ENCODE peak calls at places on chromosomes 6 and 20, in seven cellular contexts. Q is mesenchymal stem cell, S is mesendoderm, I is neuronal stem cell, J is H9, V is H1, Y is IMR-90. X is an unnamed sample.

GRCh38 chr6:44932651-44933091 is 395.5 kb upstream of the RUNX2 start:
- DNase-seq in Q (no peak), S (no peak), I (no peak), J (no peak), V (no peak), Y (no peak), X (no peak)

GRCh38 chr6:127923135-127923534 is 22.3 kb upstream of the THEMIS start:
- DNase-seq in Q (no peak), S (no peak), I (no peak), J (no peak), V (no peak), Y (no peak), X (no peak)

GRCh38 chr6:39496951-39497350 is 174.4 kb upstream of the KCNK16 start:
- DNase-seq in Q (peak; percentile 85), S (no peak), I (no peak), J (no peak), V (no peak), Y (no peak), X (no peak)

GRCh38 chr6:12150812-12151432 is 138.8 kb downstream of the HIVEP1 start:
- DNase-seq in Q (peak; percentile 21), S (peak; percentile 66), I (no peak), J (peak; percentile 63), V (no peak), Y (no peak), X (no peak)

GRCh38 chr20:45343867-45344721 is 4.1 kb downstream of the SDC4 start:
- DNase-seq in Q (peak; percentile 93), S (peak; percentile 87), I (no peak), J (peak; percentile 51), V (no peak), Y (peak; percentile 93), X (peak; percentile 92)

GRCh38 chr6:35911871-35912653 is 8.8 kb downstream of the SRPK1 start:
- DNase-seq in Q (no peak), S (no peak), I (no peak), J (no peak), V (no peak), Y (peak; percentile 79), X (no peak)

GRCh38 chr6:155709262-155709661 is 253.6 kb upstream of the NOX3 start:
- DNase-seq in Q (no peak), S (no peak), I (no peak), J (no peak), V (no peak), Y (no peak), X (no peak)

GRCh38 chr6:166743415-166743814 is 116.4 kb upstream of the RPS6KA2 start:
- DNase-seq in Q (no peak), S (no peak), I (no peak), J (no peak), V (no peak), Y (no peak), X (no peak)

GRCh38 chr6:6699741-6700367 is 111.3 kb downstream of the LY86 start:
- DNase-seq in Q (peak; percentile 87), S (peak; percentile 62), I (no peak), J (peak; percentile 52), V (no peak), Y (peak; percentile 91), X (peak; percentile 87)

GRCh38 chr6:43578748-43579147 is 2.8 kb downstream of the POLH start:
- DNase-seq in Q (peak; percentile 14), S (no peak), I (no peak), J (no peak), V (no peak), Y (peak; percentile 4), X (no peak)

GRCh38 chr20:63087236-63087871 is 80.6 kb upstream of the BHLHE23 start:
- DNase-seq in Q (no peak), S (no peak), I (no peak), J (peak; percentile 18), V (no peak), Y (no peak), X (no peak)

GRCh38 chr6:145963216-145964068 is 716 bp downstream of the SHPRH start:
- DNase-seq in Q (peak; percentile 75), S (peak; percentile 80), I (peak; percentile 1), J (no peak), V (peak; percentile 2), Y (peak; percentile 43), X (peak; percentile 25)

GRCh38 chr20:57627972-57628650 is 7.9 kb upstream of the ZBP1 start:
- DNase-seq in Q (no peak), S (no peak), I (no peak), J (no peak), V (no peak), Y (peak; percentile 41), X (no peak)

GRCh38 chr6:114040871-114041270 is 69.9 kb upstream of the HDAC2 start:
- DNase-seq in Q (peak; percentile 4), S (no peak), I (no peak), J (no peak), V (no peak), Y (no peak), X (no peak)

GRCh38 chr20:25212242-25212641 is 16.7 kb downstream of the ENTPD6 start:
- DNase-seq in Q (no peak), S (no peak), I (no peak), J (no peak), V (no peak), Y (no peak), X (no peak)

GRCh38 chr20:44773070-44773829 is 27.6 kb downstream of the KCNK15 start:
- DNase-seq in Q (no peak), S (no peak), I (no peak), J (no peak), V (no peak), Y (no peak), X (no peak)

GRCh38 chr6:155534678-155535077 is 79.0 kb upstream of the NOX3 start:
- DNase-seq in Q (no peak), S (no peak), I (no peak), J (no peak), V (no peak), Y (no peak), X (no peak)

GRCh38 chr6:128558924-128559323 is 38.5 kb upstream of the PTPRK start:
- DNase-seq in Q (no peak), S (peak; percentile 30), I (no peak), J (no peak), V (no peak), Y (no peak), X (no peak)

GRCh38 chr6:35049346-35049745 is 91.8 kb downstream of the TCP11 start:
- DNase-seq in Q (no peak), S (no peak), I (no peak), J (no peak), V (no peak), Y (no peak), X (no peak)

GRCh38 chr6:43768983-43769525 is 957 bp upstream of the VEGFA start:
- DNase-seq in Q (no peak), S (no peak), I (no peak), J (no peak), V (no peak), Y (peak; percentile 91), X (no peak)

GRCh38 chr6:117463762-117464665 is 18.5 kb upstream of the DCBLD1 start:
- DNase-seq in Q (peak; percentile 76), S (no peak), I (no peak), J (no peak), V (no peak), Y (peak; percentile 90), X (no peak)

GRCh38 chr6:49506569-49507111 is 6.9 kb downstream of the GLYATL3 start:
- DNase-seq in Q (no peak), S (no peak), I (no peak), J (no peak), V (no peak), Y (no peak), X (no peak)

GRCh38 chr6:104539173-104539572 is 320.5 kb downstream of the HACE1 start:
- DNase-seq in Q (no peak), S (no peak), I (no peak), J (no peak), V (no peak), Y (no peak), X (no peak)

GRCh38 chr6:14146459-14147096 is 29.0 kb downstream of the CD83 start:
- DNase-seq in Q (no peak), S (no peak), I (no peak), J (no peak), V (no peak), Y (no peak), X (no peak)

GRCh38 chr6:149746147-149746946 is at the start of gene NUP43:
- DNase-seq in Q (peak; percentile 95), S (peak; percentile 98), I (peak; percentile 87), J (peak; percentile 96), V (peak; percentile 86), Y (peak; percentile 95), X (peak; percentile 90)

GRCh38 chr20:38730989-38731737 is 6.9 kb downstream of the SLC32A1 start:
- DNase-seq in Q (peak; percentile 61), S (peak; percentile 85), I (peak; percentile 83), J (peak; percentile 91), V (no peak), Y (peak; percentile 31), X (peak; percentile 30)

GRCh38 chr6:159271257-159271656 is 102.1 kb downstream of the FNDC1 start:
- DNase-seq in Q (no peak), S (no peak), I (no peak), J (no peak), V (no peak), Y (no peak), X (no peak)
- H4K8ac ChIP-seq in Q (no peak overlapping the region), S (no peak overlapping the region), I (no peak overlapping the region), J (no peak overlapping the region), V (no peak overlapping the region), Y (no peak overlapping the region), X (no peak overlapping the region)

GRCh38 chr6:849075-849506 is 156.2 kb upstream of the EXOC2 start:
- DNase-seq in Q (no peak), S (no peak), I (no peak), J (no peak), V (no peak), Y (no peak), X (no peak)
- H2BK120ac ChIP-seq in Q (no peak overlapping the region), S (no peak overlapping the region), I (no peak overlapping the region), J (no peak overlapping the region), V (no peak overlapping the region), Y (no peak overlapping the region), X (no peak overlapping the region)

GRCh38 chr6:123994891-123995635 is 191.4 kb downstream of the NKAIN2 start:
- DNase-seq in Q (no peak), S (no peak), I (no peak), J (no peak), V (no peak), Y (no peak), X (no peak)
- H4K8ac ChIP-seq in Q (no peak overlapping the region), S (no peak overlapping the region), I (no peak overlapping the region), J (no peak overlapping the region), V (no peak overlapping the region), Y (no peak overlapping the region), X (no peak overlapping the region)

GRCh38 chr6:107784669-107785068 is 39.4 kb downstream of the SCML4 start:
- DNase-seq in Q (no peak), S (no peak), I (no peak), J (no peak), V (no peak), Y (peak; percentile 32), X (no peak)

GRCh38 chr6:107786179-107786578 is 37.9 kb downstream of the SCML4 start:
- DNase-seq in Q (no peak), S (no peak), I (no peak), J (no peak), V (no peak), Y (no peak), X (no peak)

GRCh38 chr6:107786709-107787588 is 37.2 kb downstream of the SCML4 start:
- DNase-seq in Q (no peak), S (no peak), I (no peak), J (no peak), V (no peak), Y (no peak), X (no peak)

GRCh38 chr6:107789361-107789760 is 34.8 kb downstream of the SCML4 start:
- DNase-seq in Q (no peak), S (no peak), I (no peak), J (no peak), V (no peak), Y (no peak), X (no peak)

GRCh38 chr6:107787589-107787960 is 36.5 kb downstream of the SCML4 start:
- DNase-seq in Q (no peak), S (no peak), I (no peak), J (no peak), V (no peak), Y (no peak), X (no peak)
- H2BK120ac ChIP-seq in Q (no peak overlapping the region), S (no peak overlapping the region), I (no peak overlapping the region), J (no peak overlapping the region), V (no peak overlapping the region), Y (no peak overlapping the region), X (no peak overlapping the region)